ENCODE peak calls at places on chromosome 15, in five cellular contexts. H is GM06990, V is body of pancreas, X is astrocyte, P is fibroblast of villous mesenchyme. F is an unnamed sample.

GRCh38 chr15:62618432-62618831 is 424.1 kb upstream of the TPM1 start:
- DNase-seq in H (no peak), V (no peak), X (peak; percentile 88), P (peak; percentile 65), F (peak; percentile 83)

GRCh38 chr15:31267161-31268107 is 59.2 kb upstream of the KLF13 start:
- DNase-seq in H (no peak), V (no peak), X (no peak), P (no peak), F (no peak)

GRCh38 chr15:70284438-70285214 is 186.9 kb upstream of the TLE3 start:
- DNase-seq in H (no peak), V (peak; percentile 85), X (no peak), P (no peak), F (no peak)

GRCh38 chr15:34709866-34710265 is 44.9 kb downstream of the GJD2 start:
- DNase-seq in H (no peak), V (no peak), X (peak; percentile 36), P (peak; percentile 23), F (peak; percentile 10)

GRCh38 chr15:90266485-90266884 is 1.0 kb downstream of the NGRN start:
- DNase-seq in H (no peak), V (no peak), X (no peak), P (peak; percentile 44), F (peak; percentile 40)

GRCh38 chr15:68612533-68612932 is 33.7 kb downstream of the CORO2B start:
- DNase-seq in H (no peak), V (no peak), X (no peak), P (no peak), F (no peak)

GRCh38 chr15:27796405-27797085 is 302.6 kb downstream of the OCA2 start:
- DNase-seq in H (no peak), V (no peak), X (no peak), P (no peak), F (no peak)

GRCh38 chr15:56244237-56244810 is 645 bp upstream of the RFX7 start:
- DNase-seq in H (peak; percentile 59), V (no peak), X (peak; percentile 79), P (peak; percentile 64), F (peak; percentile 74)

DNA sequence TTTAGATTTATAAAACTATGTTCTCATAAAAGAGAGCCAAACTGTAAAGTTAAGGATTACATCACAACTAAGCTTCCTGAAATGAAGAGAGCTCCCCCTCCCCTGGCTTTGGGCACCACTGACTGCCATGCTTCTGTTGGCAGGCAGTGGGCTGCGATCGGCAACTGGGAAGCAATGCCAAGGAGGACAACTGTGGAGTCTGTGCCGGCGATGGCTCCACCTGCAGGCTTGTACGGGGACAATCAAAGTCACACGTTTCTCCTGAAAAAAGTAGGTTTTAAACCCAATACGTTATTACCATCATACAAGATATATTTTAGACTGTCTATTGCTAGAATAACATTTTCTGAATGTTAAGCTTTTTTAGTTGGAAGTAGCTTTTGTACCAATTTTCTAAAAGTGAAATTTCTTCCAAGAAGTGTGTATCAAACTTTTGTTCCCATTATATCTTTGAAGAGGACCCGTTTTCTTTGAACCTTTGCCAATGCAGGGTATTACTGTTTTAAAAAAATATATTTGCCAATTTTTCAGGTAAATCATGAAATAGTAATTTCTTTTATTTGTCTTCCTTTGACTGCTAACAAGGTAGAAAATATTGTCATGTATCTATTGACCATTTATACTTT is 184.1 kb downstream of the ADAMTSL3 start:
- DNase-seq in H (peak; percentile 5), V (peak; percentile 70), X (no peak), P (no peak), F (no peak)
- TF ChIP-seq CTCF in H (peak; percentile 62), V (peak; percentile 57), X (peak; percentile 46), P (peak; percentile 52), F (peak; percentile 47)

DNA sequence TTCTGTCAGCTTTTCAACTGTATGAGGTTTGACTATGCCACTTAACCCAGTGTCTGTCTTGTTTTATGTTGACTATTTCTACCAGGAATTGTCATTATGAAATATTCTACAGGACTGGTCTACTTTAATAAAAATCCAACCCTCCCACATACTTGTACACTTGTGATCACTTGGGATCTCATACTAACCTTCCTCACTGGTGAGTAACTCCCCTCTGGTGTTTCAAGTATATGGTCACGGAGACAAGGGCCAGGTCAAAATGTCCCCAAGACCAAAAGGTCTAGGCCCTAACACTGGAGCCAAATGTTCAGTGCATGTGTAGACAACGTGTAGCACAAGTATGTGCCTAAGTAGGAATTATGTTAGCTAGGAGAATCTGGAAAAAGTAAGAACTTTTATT is 122.7 kb upstream of the TJP1 start:
- DNase-seq in H (no peak), V (no peak), X (no peak), P (no peak), F (no peak)
- H3K4me3 ChIP-seq in H (no peak overlapping the region), V (no peak overlapping the region), X (no peak overlapping the region), P (no peak overlapping the region), F (no peak overlapping the region)

GRCh38 chr15:93217343-93217742 is 128.3 kb upstream of the RGMA start:
- DNase-seq in H (no peak), V (no peak), X (no peak), P (no peak), F (no peak)

GRCh38 chr15:93219859-93220258 is 130.8 kb upstream of the RGMA start:
- DNase-seq in H (no peak), V (no peak), X (no peak), P (no peak), F (no peak)

GRCh38 chr15:93223803-93224202 is 134.8 kb upstream of the RGMA start:
- DNase-seq in H (no peak), V (no peak), X (no peak), P (no peak), F (no peak)

DNA sequence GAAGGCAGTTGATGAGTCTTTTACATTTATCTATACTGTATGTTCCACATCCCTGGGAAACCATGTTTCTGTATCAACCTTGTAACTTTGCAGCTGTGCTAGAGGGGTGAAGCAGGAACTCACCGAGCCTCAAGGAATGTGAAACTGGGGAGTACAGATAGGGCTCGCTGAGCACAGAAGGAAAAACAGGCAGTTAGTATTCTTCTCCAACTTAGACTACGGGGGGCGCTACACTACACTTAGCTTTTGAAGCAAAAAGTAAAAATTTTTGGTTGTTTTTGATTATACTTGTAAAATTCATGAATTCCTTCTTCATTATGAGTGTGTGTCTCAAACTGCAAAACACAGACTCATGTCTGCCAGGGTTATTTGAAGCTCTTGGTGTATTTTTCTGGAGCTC is 132.7 kb upstream of the RGMA start:
- DNase-seq in H (no peak), V (no peak), X (no peak), P (no peak), F (no peak)
- TF ChIP-seq CTCF in H (no peak), V (no peak), X (no peak), P (no peak), F (no peak)

DNA sequence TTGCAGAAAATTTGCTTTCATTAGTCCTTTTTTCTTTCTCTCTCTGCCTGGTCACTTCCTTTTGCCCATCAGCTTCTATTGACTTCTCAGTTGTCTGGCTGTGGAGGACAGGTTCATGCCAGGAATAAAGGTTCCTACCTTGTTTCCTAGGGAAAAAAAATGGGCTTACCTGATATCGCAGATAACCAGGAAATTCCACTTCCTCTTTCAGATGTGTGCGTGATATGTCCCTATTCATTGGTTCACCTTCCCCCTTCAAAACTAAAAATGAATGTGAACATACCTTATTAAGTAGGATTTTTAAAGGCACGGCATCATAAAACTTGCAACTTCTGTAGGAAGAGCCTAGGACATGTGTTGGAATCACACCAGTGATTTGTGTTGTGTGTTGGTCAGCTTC is 120.0 kb upstream of the FGF7 start:
- DNase-seq in H (no peak), V (no peak), X (no peak), P (no peak), F (no peak)
- H3K4me3 ChIP-seq in H (no peak overlapping the region), V (no peak overlapping the region), X (no peak overlapping the region), P (no peak overlapping the region), F (no peak overlapping the region)

GRCh38 chr15:65752151-65752700 is 39.9 kb downstream of the DENND4A start:
- DNase-seq in H (no peak), V (no peak), X (peak; percentile 37), P (no peak), F (no peak)

GRCh38 chr15:65747265-65747664 is 44.8 kb downstream of the DENND4A start:
- DNase-seq in H (no peak), V (no peak), X (no peak), P (no peak), F (no peak)

GRCh38 chr15:65757256-65757655 is 34.8 kb downstream of the DENND4A start:
- DNase-seq in H (no peak), V (no peak), X (no peak), P (peak; percentile 55), F (no peak)

DNA sequence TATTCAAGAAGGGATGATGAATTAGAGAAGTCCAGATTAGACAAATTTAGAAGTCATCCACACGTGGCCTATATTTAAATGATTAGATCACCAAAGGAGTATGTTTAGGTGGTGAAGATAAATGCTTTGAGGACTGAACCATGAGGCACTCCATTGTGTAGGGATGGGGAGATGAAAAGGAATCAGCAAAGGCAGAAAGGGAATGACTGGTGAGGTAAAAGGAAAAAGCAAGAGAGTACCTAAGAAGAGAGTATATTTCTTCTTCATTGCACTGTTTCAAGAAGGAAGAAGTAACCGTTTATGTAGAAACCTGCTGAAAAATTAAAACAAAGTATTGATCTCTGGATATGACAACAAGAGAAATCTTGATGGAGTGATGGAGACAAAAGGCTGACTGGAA is 40.7 kb downstream of the DENND4A start:
- DNase-seq in H (no peak), V (no peak), X (no peak), P (no peak), F (no peak)
- TF ChIP-seq CTCF in H (no peak), V (no peak), X (no peak), P (no peak), F (no peak)

F was measured in fibroblast of the aortic adventitia.